ENCODE peak calls at places on chromosomes 1 and 21, in six cellular contexts. T is stimulated activated CD8-positive, alpha-beta memory T cell treated with anti-CD3 and anti-CD28 coated beads, Interleukin-2, amount 100 ng/mL, for 48 hours; N is stimulated activated CD4-positive, alpha-beta T cell treated with anti-CD3 and anti-CD28 coated beads, Interleukin-12 subunit alpha, Interleukin-12 subunit beta, amount 100 ng/mL, for 48 hours; W is iPS-NIHi11; K is posterior vena cava; S is kidney. P is an unnamed sample.

GRCh38 chr1:181255270-181255929 is 166.9 kb downstream of the IER5 start:
- DNase-seq in T (no peak), N (no peak), W (no peak), K (no peak), S (no peak), P (no peak)

GRCh38 chr1:90211101-90211500 is 216.2 kb downstream of the ZNF326 start:
- DNase-seq in T (no peak), N (no peak), W (no peak), K (no peak), S (no peak), P (no peak)

GRCh38 chr1:164504699-164505098 is 54.3 kb upstream of the PBX1 start:
- DNase-seq in T (no peak), N (no peak), W (no peak), K (no peak), S (no peak), P (no peak)

GRCh38 chr1:55329091-55329490 is 113.9 kb upstream of the USP24 start:
- DNase-seq in T (no peak), N (no peak), W (no peak), K (no peak), S (no peak), P (no peak)

GRCh38 chr1:93815738-93816110 is 63.3 kb downstream of the DNTTIP2 start:
- DNase-seq in T (no peak), N (no peak), W (no peak), K (no peak), S (no peak), P (no peak)

GRCh38 chr21:35035581-35035980 is 13.5 kb downstream of the RUNX1 start:
- DNase-seq in T (no peak), N (no peak), W (no peak), K (no peak), S (no peak), P (no peak)

GRCh38 chr21:45430521-45431501 is 25.8 kb downstream of the COL18A1 start:
- DNase-seq in T (no peak), N (no peak), W (peak; percentile 80), K (no peak), S (peak; percentile 87), P (no peak)

GRCh38 chr21:17359781-17360180 is 153.1 kb upstream of the CXADR start:
- DNase-seq in T (no peak), N (no peak), W (no peak), K (no peak), S (no peak), P (no peak)

GRCh38 chr1:87956072-87956471 is 627.4 kb downstream of the LMO4 start:
- DNase-seq in T (no peak), N (no peak), W (no peak), K (peak; percentile 85), S (no peak), P (no peak)

GRCh38 chr1:33826711-33827110 is 37.2 kb upstream of the HMGB4 start:
- DNase-seq in T (no peak), N (no peak), W (no peak), K (no peak), S (no peak), P (no peak)

GRCh38 chr1:119015547-119015946 is 27.4 kb upstream of the TBX15 start:
- DNase-seq in T (no peak), N (no peak), W (no peak), K (no peak), S (no peak), P (no peak)

GRCh38 chr1:79283451-79283850 is 276.9 kb upstream of the ADGRL4 start:
- DNase-seq in T (no peak), N (no peak), W (no peak), K (no peak), S (peak; percentile 40), P (no peak)

GRCh38 chr1:210099921-210100320 is 132.7 kb upstream of the SERTAD4 start:
- DNase-seq in T (no peak), N (no peak), W (no peak), K (no peak), S (no peak), P (no peak)

GRCh38 chr1:201536542-201536941 is 2.4 kb upstream of the NAV1 start:
- DNase-seq in T (no peak), N (no peak), W (no peak), K (peak; percentile 89), S (no peak), P (no peak)

GRCh38 chr1:174160109-174160473 is 771 bp downstream of the RABGAP1L start:
- DNase-seq in T (peak; percentile 12), N (no peak), W (peak; percentile 43), K (peak; percentile 88), S (peak; percentile 81), P (peak; percentile 68)

GRCh38 chr1:21814981-21815583 is 3.0 kb downstream of the LDLRAD2 start:
- DNase-seq in T (no peak), N (no peak), W (no peak), K (no peak), S (no peak), P (no peak)

GRCh38 chr1:212873518-212873917 is 15.4 kb downstream of the FLVCR1 start:
- DNase-seq in T (no peak), N (no peak), W (no peak), K (no peak), S (no peak), P (no peak)

GRCh38 chr1:159775716-159776115 is 5.0 kb upstream of the DUSP23 start:
- DNase-seq in T (no peak), N (no peak), W (no peak), K (no peak), S (no peak), P (no peak)

P was measured in Right ventricle myocardium inferior.